ENCODE peak calls at places on chromosomes 12 and 14, in five cellular contexts. D, P, I, E and Q are unnamed samples.

GRCh38 chr12:3216726-3217682 is 139.8 kb downstream of the TSPAN9 start:
- DNase-seq in D (peak; percentile 79), P (peak; percentile 59), I (no peak), E (no peak), Q (no peak)

GRCh38 chr14:64720190-64720589 is 16.0 kb downstream of the PLEKHG3 start:
- DNase-seq in D (peak; percentile 44), P (no peak), I (no peak), E (no peak), Q (no peak)

GRCh38 chr14:95061317-95062093 is 95.8 kb downstream of the DICER1 start:
- DNase-seq in D (no peak), P (no peak), I (no peak), E (no peak), Q (no peak)

GRCh38 chr12:116492703-116493324 is 66.4 kb upstream of the MAP1LC3B2 start:
- DNase-seq in D (peak; percentile 29), P (no peak), I (no peak), E (no peak), Q (no peak)

GRCh38 chr12:66538970-66539369 is 139.9 kb downstream of the GRIP1 start:
- DNase-seq in D (no peak), P (no peak), I (no peak), E (no peak), Q (no peak)

GRCh38 chr12:110874781-110875180 is 28.0 kb downstream of the CCDC63 start:
- DNase-seq in D (no peak), P (no peak), I (no peak), E (no peak), Q (no peak)

GRCh38 chr12:89162704-89163261 is 189.5 kb downstream of the DUSP6 start:
- DNase-seq in D (peak; percentile 78), P (peak; percentile 40), I (no peak), E (no peak), Q (peak; percentile 55)

GRCh38 chr14:96639550-96639949 is 137.4 kb downstream of the PAPOLA start:
- DNase-seq in D (no peak), P (no peak), I (no peak), E (no peak), Q (no peak)

GRCh38 chr12:93427779-93428564 is 13.8 kb downstream of the UBE2N start:
- DNase-seq in D (peak; percentile 52), P (no peak), I (no peak), E (no peak), Q (no peak)

GRCh38 chr14:71729581-71729980 is 202.6 kb upstream of the RGS6 start:
- DNase-seq in D (no peak), P (no peak), I (no peak), E (no peak), Q (no peak)

GRCh38 chr14:75825147-75825592 is 156.6 kb downstream of the TGFB3 start:
- DNase-seq in D (no peak), P (no peak), I (no peak), E (no peak), Q (no peak)

GRCh38 chr12:43806737-43807072 is 588 bp upstream of the TWF1 start:
- DNase-seq in D (peak; percentile 12), P (no peak), I (no peak), E (no peak), Q (no peak)

GRCh38 chr12:40701756-40702155 is 9.5 kb downstream of the CNTN1 start:
- DNase-seq in D (no peak), P (no peak), I (no peak), E (no peak), Q (no peak)